ENCODE peak calls at places on chromosomes 2 and 18, in four cellular contexts. G is HCEC 1CT; J is stimulated activated CD8-positive, alpha-beta memory T cell treated with anti-CD3 and anti-CD28 coated beads, Interleukin-4, amount 100 ng/mL, for 4 hours; W is left lung. Q is an unnamed sample.
A peak's percentile ranks its signal among the peaks of the same experiment; 100 is the strongest.

GRCh38 chr2:226098861-226099466 is 699.5 kb downstream of the NYAP2 start:
- DNase-seq in G (no peak), J (no peak), W (no peak), Q (no peak)

GRCh38 chr2:170812716-170813585 is 3.7 kb upstream of the GAD1 start:
- DNase-seq in W (no peak), J (no peak), G (peak; percentile 70), Q (no peak)

GRCh38 chr2:151796774-151797173 is 31.4 kb downstream of the ARL5A start:
- DNase-seq in G (no peak), J (no peak), W (no peak), Q (no peak)

GRCh38 chr18:33421225-33421624 is 19.3 kb downstream of the CCDC178 start:
- DNase-seq in W (no peak), J (no peak), G (no peak), Q (no peak)

GRCh38 chr2:190916829-190917228 is 36.2 kb downstream of the GLS start:
- DNase-seq in G (no peak), W (no peak), J (no peak), Q (no peak)

GRCh38 chr18:54203914-54204313 is 20.6 kb downstream of the MBD2 start:
- DNase-seq in W (no peak), J (no peak), G (no peak), Q (no peak)

GRCh38 chr2:219713110-219713509 is 85.7 kb downstream of the SLC4A3 start:
- DNase-seq in W (no peak), G (no peak), J (no peak), Q (no peak)

GRCh38 chr2:149587220-149587949 is at the start of gene MMADHC:
- DNase-seq in G (peak; percentile 93), W (peak; percentile 96), J (peak; percentile 86), Q (peak; percentile 94)

GRCh38 chr2:231604101-231604684 is 11.5 kb downstream of the TEX44 start:
- DNase-seq in G (peak; percentile 44), J (no peak), W (peak; percentile 60), Q (no peak)

Q was measured in T47D.